ENCODE peak calls at places on chromosomes 16 and 17, in six cellular contexts. I is esophagus squamous epithelium, R is NCI-H1417, J is T1000, D is heart left ventricle, V is GM04504. L is an unnamed sample.

GRCh38 chr16:74275031-74275636 is 21.5 kb upstream of the PSMD7 start:
- DNase-seq in I (no peak), R (peak), J (no peak), D (no peak), V (no peak), L (no peak)

GRCh38 chr17:45729284-45729907 is 54.7 kb upstream of the CRHR1 start:
- DNase-seq in I (no peak), R (no peak), J (no peak), D (no peak), V (no peak), L (no peak)

GRCh38 chr17:39357978-39358377 is 43.4 kb downstream of the FBXL20 start:
- DNase-seq in I (no peak), R (no peak), J (no peak), D (no peak), V (no peak), L (no peak)

GRCh38 chr16:19555938-19556778 is 655 bp downstream of the VPS35L start:
- DNase-seq in I (no peak), R (peak), J (no peak), D (no peak), V (no peak), L (no peak)

GRCh38 chr17:10069301-10069700 is 129.1 kb downstream of the GAS7 start:
- DNase-seq in I (no peak), R (no peak), J (no peak), D (peak), V (no peak), L (no peak)

GRCh38 chr17:2025220-2025621 is at the start of gene RTN4RL1:
- DNase-seq in I (no peak), R (peak), J (peak), D (peak), V (peak), L (no peak)

GRCh38 chr16:70703041-70703834 is 17.4 kb upstream of the MTSS2 start:
- DNase-seq in I (no peak), R (no peak), J (peak), D (peak), V (peak), L (peak)

GRCh38 chr16:19089410-19089955 is 22.1 kb downstream of the COQ7 start:
- DNase-seq in I (no peak), R (no peak), J (no peak), D (no peak), V (no peak), L (no peak)

GRCh38 chr17:34318474-34318873 is 761 bp upstream of the CCL8 start:
- DNase-seq in I (no peak), R (no peak), J (no peak), D (no peak), V (no peak), L (no peak)

L was measured in amniotic stem cell.